ENCODE peak calls at places on chromosomes 11 and 22, in ten cellular contexts. K is A549, I is AG04449, E is PC-9, N is AG04450, H is HFF-Myc, J is ovary, T is epithelial cell of esophagus, Z is fibroblast of pulmonary artery, B is right atrium auricular region. V is an unnamed sample.

GRCh38 chr11:128692750-128693578 is 908 bp upstream of the FLI1 start:
- DNase-seq in E (no peak), K (no peak), N (no peak), I (no peak), J (no peak), B (no peak), T (peak), Z (peak), H (no peak), V (no peak)

GRCh38 chr11:108571001-108571400 is 22.6 kb downstream of the EXPH5 start:
- DNase-seq in T (peak), J (no peak), K (no peak), B (no peak), H (no peak), E (peak), I (no peak), N (no peak), Z (no peak), V (no peak)

GRCh38 chr22:23250424-23251363 is 70.4 kb downstream of the BCR start:
- DNase-seq in Z (no peak), E (no peak), K (no peak), T (no peak), N (no peak), H (no peak), J (peak), I (no peak), B (no peak), V (no peak)

GRCh38 chr11:79198203-79198897 is 242.5 kb downstream of the TENM4 start:
- DNase-seq in K (no peak), N (no peak), E (no peak), H (no peak), Z (no peak), J (no peak), I (no peak), T (no peak), B (no peak), V (no peak)

GRCh38 chr22:17918840-17919239 is 105.5 kb downstream of the MICAL3 start:
- DNase-seq in J (no peak), H (no peak), T (no peak), N (no peak), K (no peak), I (peak), E (peak), Z (no peak), B (no peak), V (no peak)

GRCh38 chr11:17550455-17551346 is 3.6 kb downstream of the OTOG start:
- DNase-seq in H (no peak), T (peak), K (no peak), B (no peak), J (no peak), I (no peak), Z (no peak), N (no peak), E (no peak), V (no peak)

GRCh38 chr11:110490886-110491285 is 61.1 kb downstream of the FDX1 start:
- DNase-seq in I (no peak), N (no peak), K (peak), H (peak), J (no peak), Z (peak), T (peak), B (no peak), E (no peak), V (no peak)

GRCh38 chr11:2788751-2789140 is 89.0 kb upstream of the KCNQ1OT1 start:
- DNase-seq in Z (no peak), N (no peak), I (no peak), B (peak), J (peak), H (no peak), T (no peak), K (no peak), E (no peak), V (no peak)

GRCh38 chr11:33829430-33830141 is 55.3 kb upstream of the FBXO3 start:
- DNase-seq in I (peak), J (peak), B (peak), H (peak), N (peak), K (peak), Z (peak), T (peak), E (peak), V (peak)

GRCh38 chr22:29072979-29073617 is at the start of gene KREMEN1:
- DNase-seq in K (no peak), B (no peak), J (peak), N (no peak), H (no peak), Z (no peak), E (no peak), T (no peak), I (no peak), V (no peak)

GRCh38 chr11:112085822-112086421 is 634 bp downstream of the TIMM8B start:
- DNase-seq in Z (peak), N (no peak), K (peak), T (peak), H (no peak), J (no peak), B (no peak), I (no peak), E (no peak), V (peak)

GRCh38 chr22:43293259-43293658 is 49.9 kb downstream of the SCUBE1 start:
- DNase-seq in T (peak), H (no peak), K (no peak), E (no peak), B (no peak), Z (no peak), J (no peak), I (no peak), N (no peak), V (no peak)

GRCh38 chr11:96124155-96124554 is 200.2 kb upstream of the MTMR2 start:
- DNase-seq in Z (no peak), I (no peak), B (no peak), T (peak), E (peak), K (no peak), H (no peak), N (no peak), J (no peak), V (no peak)

GRCh38 chr22:30396871-30397655 is at the start of gene SEC14L2:
- DNase-seq in J (peak), K (peak), H (no peak), T (peak), E (peak), N (no peak), Z (peak), I (no peak), B (peak), V (peak)

GRCh38 chr11:47111318-47111804 is 65.3 kb downstream of the ARFGAP2 start:
- DNase-seq in J (no peak), T (no peak), K (no peak), I (no peak), Z (no peak), N (no peak), E (no peak), H (no peak), B (no peak), V (no peak)

GRCh38 chr22:24521791-24522245 is 26.7 kb downstream of the UPB1 start:
- DNase-seq in H (no peak), B (no peak), N (no peak), T (peak), K (peak), E (peak), I (no peak), Z (peak), J (no peak), V (peak)

GRCh38 chr22:44384563-44384940 is 71.8 kb upstream of the SHISAL1 start:
- DNase-seq in E (no peak), H (no peak), Z (no peak), J (peak), T (no peak), I (no peak), K (no peak), B (no peak), N (no peak), V (no peak)

GRCh38 chr22:39559456-39560105 is 11.0 kb upstream of the CACNA1I start:
- DNase-seq in E (peak), Z (no peak), T (no peak), J (no peak), K (no peak), I (no peak), N (no peak), B (no peak), H (no peak), V (peak)

DNA sequence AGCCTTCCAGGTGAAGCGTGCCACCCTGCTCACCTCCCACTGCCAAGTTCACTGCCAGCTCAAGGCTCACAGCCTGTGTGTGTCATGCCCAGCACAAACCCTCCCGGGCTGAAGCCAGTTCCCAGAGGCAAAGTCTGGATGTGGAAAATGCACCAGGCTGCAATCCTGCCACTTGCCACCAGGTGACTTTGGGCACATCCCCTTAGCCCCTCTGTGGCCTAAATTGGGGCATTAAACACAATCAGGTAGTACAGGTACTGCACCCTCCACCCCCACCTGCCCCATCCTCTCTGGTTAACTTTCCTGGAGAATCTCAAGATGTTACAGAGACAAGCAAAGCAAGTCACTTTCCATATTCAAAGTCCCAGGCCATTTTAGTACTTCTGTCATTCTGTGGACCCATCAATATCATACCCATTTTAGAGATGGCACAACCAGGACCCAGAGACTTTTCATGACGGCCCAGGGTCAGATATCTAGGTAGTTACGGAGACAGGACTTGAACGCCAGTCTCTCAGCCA is 1.8 kb upstream of the RASD2 start:
- DNase-seq in E (no peak), H (no peak), T (peak), B (no peak), Z (no peak), I (no peak), N (no peak), J (no peak), K (peak), V (peak)
- TF ChIP-seq CTCF in E (peak), H (peak), T (peak), B (no peak), Z (peak), I (peak), N (peak), J (no peak), K (peak), V (peak)

DNA sequence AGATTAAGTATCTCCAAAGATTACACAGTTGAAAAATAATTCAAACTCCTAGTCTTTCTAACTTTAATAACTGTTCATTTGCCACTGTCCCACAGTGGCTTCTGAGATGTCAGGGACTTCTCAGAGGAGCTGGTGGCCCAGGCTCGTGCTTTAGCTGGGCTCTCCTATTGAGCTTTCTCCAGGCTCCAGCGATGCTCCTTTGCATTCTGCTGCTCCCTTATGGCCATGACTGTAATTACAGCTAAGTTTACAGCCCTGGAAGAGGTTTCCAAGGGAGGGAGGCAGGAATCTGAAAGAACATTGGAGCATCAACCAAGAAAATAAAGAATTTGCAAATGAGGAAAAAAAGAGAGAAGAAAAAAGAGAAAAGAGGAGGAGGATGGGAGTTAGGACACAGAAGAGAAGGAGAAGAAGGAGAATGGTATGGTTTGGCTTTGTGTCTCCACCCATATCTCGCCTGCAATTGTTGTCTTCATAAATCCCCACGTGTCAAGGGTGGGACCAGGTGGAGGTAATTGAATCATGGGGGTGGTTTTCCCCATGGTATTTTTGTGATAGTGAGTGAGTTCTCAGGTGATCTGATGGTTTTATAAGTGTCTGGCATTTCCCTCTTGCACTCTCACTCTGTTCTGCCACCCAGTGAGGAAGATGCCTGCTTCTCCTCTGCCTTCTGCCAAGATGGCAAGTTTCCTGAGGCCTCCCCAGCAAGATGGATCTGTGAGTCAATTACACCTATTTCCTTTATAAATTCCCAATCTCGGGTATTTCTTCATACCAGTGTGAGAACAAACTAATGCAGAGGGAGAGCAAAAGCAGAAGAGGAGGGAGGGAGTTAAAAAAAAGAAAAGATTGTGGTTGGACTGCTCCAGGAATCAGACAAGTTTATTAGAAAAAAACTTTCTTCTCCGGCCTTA is 857.0 kb downstream of the KCNA4 start:
- DNase-seq in B (no peak), J (no peak), K (peak), Z (peak), T (peak), I (peak), N (peak), E (no peak), H (peak), V (peak)
- TF ChIP-seq CTCF in B (no peak), J (no peak), K (peak), Z (peak), T (peak), I (peak), N (peak), E (peak), H (peak), V (peak)

GRCh38 chr11:61507962-61508824 is at the start of gene LRRC10B:
- DNase-seq in B (no peak), I (no peak), Z (no peak), H (no peak), E (peak), J (no peak), K (no peak), N (no peak), T (peak), V (peak)
- TF ChIP-seq CTCF in B (no peak), I (no peak), Z (no peak), H (no peak), E (no peak), J (no peak), K (no peak), N (no peak), T (no peak), V (no peak)

GRCh38 chr11:57761301-57762234 is at the start of gene CTNND1:
- DNase-seq in B (peak), K (peak), Z (peak), J (peak), H (peak), N (peak), E (peak), I (peak), T (peak), V (peak)
- TF ChIP-seq CTCF in B (no peak), K (no peak), Z (no peak), J (no peak), H (no peak), N (no peak), E (no peak), I (no peak), T (no peak), V (no peak)

DNA sequence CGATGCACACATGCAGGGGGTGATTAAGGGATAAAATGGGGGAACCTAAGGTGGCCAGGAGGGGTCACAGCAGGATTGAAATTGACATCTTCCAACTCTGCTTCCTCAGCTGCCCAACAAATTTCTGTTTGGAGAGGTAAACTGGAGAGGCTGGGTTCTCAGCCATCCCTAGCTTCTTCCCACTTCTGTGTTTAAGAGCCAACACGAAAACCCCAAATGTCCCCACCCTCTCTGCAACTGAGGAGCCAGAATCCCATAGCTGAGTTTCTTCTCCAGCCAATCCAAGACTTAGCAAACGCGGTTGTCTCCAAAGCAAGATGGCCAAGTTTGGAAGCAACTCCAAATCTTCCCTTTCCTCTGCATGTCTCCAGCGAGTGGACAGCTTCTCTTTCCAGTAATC is 539.1 kb downstream of the MIAT start:
- DNase-seq in I (no peak), J (no peak), E (no peak), K (no peak), H (no peak), T (no peak), B (no peak), N (no peak), Z (no peak), V (no peak)
- TF ChIP-seq CTCF in I (no peak), J (no peak), E (no peak), K (no peak), H (no peak), T (no peak), B (no peak), N (no peak), Z (no peak), V (no peak)

DNA sequence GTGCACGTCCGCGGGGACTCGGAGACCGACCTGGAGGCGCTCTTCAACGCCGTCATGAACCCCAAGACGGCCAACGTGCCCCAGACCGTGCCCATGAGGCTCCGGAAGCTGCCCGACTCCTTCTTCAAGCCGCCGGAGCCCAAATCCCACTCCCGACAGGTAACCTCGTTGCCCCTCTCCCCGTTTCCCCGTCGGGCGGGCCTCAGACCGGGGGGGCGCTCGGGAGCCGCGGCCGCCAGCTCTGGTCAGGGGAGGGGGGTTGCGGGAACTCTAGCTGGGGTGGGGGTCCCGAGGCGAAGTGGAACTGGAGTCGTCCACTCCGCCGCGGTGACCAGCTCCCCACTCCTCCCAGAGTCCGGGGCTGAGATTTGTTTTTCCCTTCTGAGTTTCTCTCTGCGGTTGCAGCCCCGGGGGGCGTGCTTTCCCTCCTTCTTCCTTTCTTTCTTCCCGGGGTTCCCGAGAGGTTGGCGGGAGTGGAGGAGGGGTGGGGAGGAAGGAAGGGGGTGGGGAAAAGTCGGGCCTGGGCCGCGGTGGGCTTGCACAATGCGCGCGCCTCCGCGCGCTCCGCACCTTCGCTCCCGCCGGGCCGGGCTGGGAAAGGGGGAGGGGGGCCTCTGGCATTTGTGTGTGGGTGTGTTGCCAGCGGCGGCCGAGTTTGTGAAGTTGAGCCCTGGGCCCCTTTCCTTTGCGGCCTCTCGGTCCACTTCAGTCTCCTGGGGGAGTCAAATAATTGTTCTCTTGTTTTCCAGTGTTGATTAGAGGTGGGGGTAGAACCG is 952 bp downstream of the YAP1 start:
- DNase-seq in J (peak), T (peak), B (peak), H (no peak), K (peak), I (no peak), N (no peak), Z (peak), E (peak), V (peak)
- TF ChIP-seq CTCF in J (no peak), T (no peak), B (no peak), H (no peak), K (peak), I (peak), N (peak), Z (peak), E (no peak), V (no peak)